ENCODE peak calls at places on chromosomes 1 and 21, in eight cellular contexts. E is progenitor cell of endocrine pancreas, K is A549, W is GM12864, D is neural crest cell, C is pancreas, H is GM06990, J is ascending aorta. I is an unnamed sample.

GRCh38 chr1:15220825-15221431 is 26.1 kb upstream of the FHAD1 start:
- DNase-seq in J (no peak), D (no peak), C (no peak), E (no peak), W (no peak), H (no peak), K (no peak), I (no peak)

GRCh38 chr1:212621043-212621829 is 12.7 kb downstream of the ATF3 start:
- DNase-seq in W (no peak), E (no peak), D (no peak), J (no peak), C (no peak), H (no peak), K (no peak), I (no peak)

GRCh38 chr1:227424159-227424680 is 105.9 kb upstream of the CDC42BPA start:
- DNase-seq in E (no peak), D (no peak), C (no peak), W (no peak), H (no peak), J (no peak), K (no peak), I (no peak)

GRCh38 chr1:27099154-27099903 is 55.6 kb downstream of the SLC9A1 start:
- DNase-seq in J (peak), C (no peak), W (no peak), K (peak), E (no peak), D (peak), H (peak), I (no peak)

GRCh38 chr1:157111396-157112165 is 12.0 kb upstream of the ETV3L start:
- DNase-seq in J (no peak), D (no peak), E (no peak), K (no peak), H (no peak), W (no peak), C (no peak), I (no peak)

GRCh38 chr1:97907886-97908285 is 12.9 kb downstream of the DPYD start:
- DNase-seq in C (no peak), H (no peak), J (no peak), W (no peak), D (no peak), E (no peak), K (no peak), I (no peak)

GRCh38 chr1:100597069-100597741 is 59.3 kb downstream of the GPR88 start:
- DNase-seq in E (no peak), J (no peak), D (no peak), H (no peak), C (no peak), K (no peak), W (no peak), I (no peak)

GRCh38 chr1:110390096-110390495 is 730 bp downstream of the SLC16A4 start:
- DNase-seq in E (no peak), D (no peak), H (no peak), K (peak), W (no peak), J (peak), C (no peak), I (no peak)

GRCh38 chr21:23695449-23695848 is 1911.8 kb downstream of the MRPL39 start:
- DNase-seq in W (no peak), D (no peak), E (no peak), J (no peak), H (no peak), K (no peak), C (no peak), I (no peak)

GRCh38 chr1:244154882-244155531 is 103.9 kb downstream of the ZBTB18 start:
- DNase-seq in E (no peak), J (no peak), C (peak), K (no peak), D (peak), H (no peak), W (no peak), I (no peak)

GRCh38 chr1:19455353-19455752 is 30.0 kb downstream of the CAPZB start:
- DNase-seq in C (no peak), J (no peak), H (no peak), D (no peak), W (no peak), K (no peak), E (no peak), I (no peak)

GRCh38 chr1:216726435-216726834 is 3.2 kb upstream of the ESRRG start:
- DNase-seq in E (no peak), J (no peak), C (no peak), D (no peak), K (no peak), W (no peak), H (no peak), I (no peak)

GRCh38 chr1:234840843-234841242 is 230.9 kb upstream of the IRF2BP2 start:
- DNase-seq in J (no peak), H (no peak), E (no peak), C (no peak), D (no peak), W (no peak), K (no peak), I (no peak)

GRCh38 chr1:22772054-22772453 is 61.4 kb downstream of the EPHB2 start:
- DNase-seq in H (no peak), J (no peak), W (no peak), K (no peak), E (peak), D (no peak), C (no peak), I (no peak)

GRCh38 chr1:185441608-185442007 is 124.6 kb upstream of the IVNS1ABP start:
- DNase-seq in H (no peak), C (no peak), W (no peak), D (no peak), J (no peak), K (peak), E (no peak), I (no peak)

GRCh38 chr1:224118688-224119087 is 4.8 kb downstream of the FBXO28 start:
- DNase-seq in E (no peak), W (no peak), J (no peak), C (no peak), K (no peak), H (no peak), D (no peak), I (no peak)

GRCh38 chr1:2115008-2115921 is 65.1 kb downstream of the PRKCZ start:
- DNase-seq in D (no peak), J (no peak), C (no peak), E (no peak), W (no peak), K (no peak), H (no peak), I (no peak)

GRCh38 chr1:11648732-11649158 is 5.5 kb downstream of the FBXO2 start:
- DNase-seq in K (no peak), J (no peak), H (no peak), D (no peak), W (no peak), E (no peak), C (no peak), I (no peak)

GRCh38 chr1:87805661-87806376 is 477.1 kb downstream of the LMO4 start:
- DNase-seq in E (no peak), H (no peak), K (peak), D (no peak), W (no peak), C (no peak), J (no peak), I (no peak)

GRCh38 chr1:223421025-223421424 is 27.8 kb downstream of the CCDC185 start:
- DNase-seq in D (no peak), K (no peak), C (peak), W (no peak), J (no peak), H (no peak), E (no peak), I (no peak)

GRCh38 chr1:231862611-231863010 is 236.0 kb downstream of the DISC1 start:
- DNase-seq in C (no peak), H (no peak), K (no peak), J (no peak), E (no peak), W (no peak), D (no peak), I (no peak)

GRCh38 chr1:85393490-85393889 is 71.5 kb downstream of the DDAH1 start:
- DNase-seq in J (no peak), D (no peak), C (no peak), E (no peak), H (no peak), W (no peak), K (no peak), I (no peak)

GRCh38 chr1:85394130-85394529 is 70.8 kb downstream of the DDAH1 start:
- DNase-seq in W (no peak), D (no peak), J (no peak), K (no peak), H (no peak), E (no peak), C (no peak), I (no peak)

GRCh38 chr1:85396194-85396593 is 68.8 kb downstream of the DDAH1 start:
- DNase-seq in J (no peak), W (no peak), H (no peak), D (no peak), C (no peak), E (no peak), K (no peak), I (no peak)

GRCh38 chr1:85397490-85398044 is 67.4 kb downstream of the DDAH1 start:
- DNase-seq in W (no peak), K (no peak), H (no peak), C (no peak), J (no peak), D (no peak), E (no peak), I (no peak)

DNA sequence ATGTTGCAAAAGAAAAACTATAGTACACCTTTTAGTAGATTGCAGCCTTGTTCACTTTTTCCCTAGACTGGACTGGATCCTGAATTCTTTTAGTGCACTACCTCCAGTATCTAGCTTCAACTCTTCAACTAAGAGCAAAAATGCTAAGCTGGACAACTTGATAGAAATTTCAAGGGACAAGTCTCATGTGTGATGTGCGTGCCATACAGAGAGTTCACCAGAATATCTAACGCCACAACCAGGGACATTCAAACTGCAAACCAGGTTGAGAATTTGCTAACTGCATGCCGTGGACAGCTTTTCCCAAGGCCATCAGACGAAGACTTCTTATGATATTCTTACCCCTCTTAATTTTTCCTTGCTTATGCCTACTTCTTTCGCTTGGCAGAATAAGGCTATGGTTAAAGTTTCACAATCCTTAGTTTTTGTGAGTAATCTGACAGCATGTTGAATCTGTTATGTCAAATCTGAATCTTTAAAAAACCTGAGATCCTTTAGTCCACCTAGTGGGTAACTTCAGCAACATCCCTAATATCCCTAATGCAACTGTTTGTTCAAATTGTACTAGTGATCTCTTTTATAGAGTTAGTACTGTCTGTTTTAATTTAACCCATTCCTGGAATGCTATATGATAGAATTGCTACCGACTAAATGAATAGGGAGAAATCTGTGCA is 66.4 kb downstream of the DDAH1 start:
- DNase-seq in E (no peak), K (no peak), C (no peak), J (no peak), W (no peak), H (no peak), D (no peak), I (no peak)
- TF ChIP-seq CTCF in E (no peak), K (peak), C (no peak), J (peak), W (no peak), H (peak), D (peak), I (peak)

GRCh38 chr1:200213921-200214320 is 186.4 kb downstream of the NR5A2 start:
- DNase-seq in C (no peak), H (no peak), E (no peak), K (no peak), W (no peak), J (no peak), D (no peak), I (no peak)
- TF ChIP-seq CTCF in C (no peak), H (no peak), E (no peak), K (no peak), W (no peak), J (no peak), D (no peak), I (no peak)

GRCh38 chr21:42597487-42598158 is 55.8 kb upstream of the PDE9A start:
- DNase-seq in E (no peak), D (no peak), H (no peak), W (no peak), K (no peak), J (no peak), C (no peak), I (no peak)

GRCh38 chr21:42594616-42595280 is 58.7 kb upstream of the PDE9A start:
- DNase-seq in E (no peak), H (no peak), J (no peak), K (no peak), C (no peak), W (no peak), D (no peak), I (no peak)

GRCh38 chr21:42595281-42596187 is 57.9 kb upstream of the PDE9A start:
- DNase-seq in D (no peak), C (no peak), J (no peak), H (no peak), W (no peak), K (no peak), E (no peak), I (no peak)

GRCh38 chr21:42598159-42598735 is 55.2 kb upstream of the PDE9A start:
- DNase-seq in W (no peak), E (no peak), C (no peak), J (no peak), K (no peak), H (no peak), D (no peak), I (no peak)

GRCh38 chr21:42596657-42597056 is 56.8 kb upstream of the PDE9A start:
- DNase-seq in H (no peak), C (no peak), D (no peak), K (no peak), E (no peak), J (no peak), W (no peak), I (no peak)
- TF ChIP-seq CTCF in H (no peak), C (no peak), D (no peak), K (no peak), E (no peak), J (no peak), W (no peak), I (no peak)

GRCh38 chr21:38454161-38454560 is 44.1 kb downstream of the ERG start:
- DNase-seq in D (no peak), E (no peak), H (no peak), W (no peak), K (no peak), J (no peak), C (no peak), I (no peak)
- TF ChIP-seq CTCF in D (no peak), E (no peak), H (no peak), W (no peak), K (no peak), J (no peak), C (no peak), I (no peak)

GRCh38 chr1:84668185-84668584 is 22.1 kb downstream of the SSX2IP start:
- DNase-seq in H (no peak), E (no peak), K (no peak), D (no peak), W (no peak), J (no peak), C (no peak), I (no peak)
- TF ChIP-seq CTCF in H (peak), E (no peak), K (peak), D (no peak), W (peak), J (peak), C (no peak), I (peak)

I was measured in type B pancreatic cell.